ENCODE peak calls at places on chromosomes 5 and 9, in seven cellular contexts. E, P, G, H, U, V and Z are unnamed samples.

GRCh38 chr5:149940077-149940574 is 4.5 kb downstream of the PDE6A start:
- DNase-seq in H (no peak), P (no peak), U (no peak), V (no peak), G (no peak), E (peak), Z (no peak)

GRCh38 chr5:87776785-87777184 is 364.1 kb upstream of the CCNH start:
- DNase-seq in V (no peak), P (no peak), G (no peak), H (no peak), E (no peak), U (no peak), Z (no peak)

GRCh38 chr5:161086456-161086855 is 234.4 kb upstream of the ATP10B start:
- DNase-seq in H (no peak), E (no peak), U (no peak), V (no peak), G (no peak), P (no peak), Z (no peak)

GRCh38 chr5:34930527-34930844 is 1.1 kb downstream of the DNAJC21 start:
- DNase-seq in H (no peak), E (peak), V (no peak), P (no peak), U (no peak), G (no peak), Z (no peak)

GRCh38 chr5:108642170-108642906 is 105.4 kb upstream of the FER start:
- DNase-seq in H (no peak), E (peak), P (peak), V (no peak), U (no peak), G (peak), Z (no peak)

GRCh38 chr5:849651-850301 is 1.0 kb downstream of the ZDHHC11 start:
- DNase-seq in U (peak), G (no peak), V (peak), P (no peak), H (peak), E (no peak), Z (no peak)

GRCh38 chr5:52603742-52604141 is 184.0 kb upstream of the ITGA1 start:
- DNase-seq in E (no peak), U (no peak), G (no peak), V (no peak), P (no peak), H (no peak), Z (no peak)

GRCh38 chr5:141484499-141485304 is at the start of gene PCDHGC4:
- DNase-seq in H (no peak), U (no peak), G (no peak), E (no peak), P (no peak), V (no peak), Z (no peak)

GRCh38 chr9:110183208-110184145 is 24.5 kb downstream of the C9orf152 start:
- DNase-seq in U (peak), H (no peak), V (no peak), E (peak), P (peak), G (peak), Z (no peak)